ENCODE peak calls at places on chromosomes 2 and 18, in four cellular contexts. One of them, this sample, is unnamed.

GRCh38 chr2:107174126-107174525 is 288.2 kb upstream of the ST6GAL2 start:
- DNase-seq in HepG2: no peak
- DNase-seq in GM12878: no peak
- DNase-seq in K562: no peak
- DNase-seq in this sample: no peak

GRCh38 chr18:63366270-63366990 is 576 bp downstream of the KDSR start:
- DNase-seq in K562: peak
- DNase-seq in GM12878: no peak
- DNase-seq in HepG2: peak
- DNase-seq in this sample: peak

GRCh38 chr18:79644006-79644665 is 35.5 kb upstream of the CTDP1 start:
- DNase-seq in HepG2: peak
- DNase-seq in K562: peak
- DNase-seq in GM12878: peak
- DNase-seq in this sample: peak

GRCh38 chr2:10949835-10950234 is 38.1 kb downstream of the KCNF1 start:
- DNase-seq in GM12878: no peak
- DNase-seq in HepG2: no peak
- DNase-seq in K562: no peak
- DNase-seq in this sample: no peak

GRCh38 chr2:152200101-152200500 is 24.5 kb upstream of the STAM2 start:
- DNase-seq in GM12878: no peak
- DNase-seq in HepG2: no peak
- DNase-seq in K562: no peak
- DNase-seq in this sample: no peak

GRCh38 chr2:135797497-135798274 is 39.3 kb downstream of the LCT start:
- DNase-seq in GM12878: peak
- DNase-seq in HepG2: peak
- DNase-seq in K562: peak
- DNase-seq in this sample: peak

GRCh38 chr2:178258916-178259315 is 64.6 kb downstream of the OSBPL6 start:
- DNase-seq in K562: no peak
- DNase-seq in HepG2: no peak
- DNase-seq in GM12878: no peak
- DNase-seq in this sample: no peak

GRCh38 chr2:2187196-2187595 is 143.9 kb downstream of the MYT1L start:
- DNase-seq in K562: no peak
- DNase-seq in HepG2: no peak
- DNase-seq in GM12878: no peak
- DNase-seq in this sample: no peak

GRCh38 chr18:41073372-41073954 is 881.6 kb upstream of the PIK3C3 start:
- DNase-seq in GM12878: no peak
- DNase-seq in K562: no peak
- DNase-seq in HepG2: no peak
- DNase-seq in this sample: no peak

GRCh38 chr2:101892377-101892776 is 99.4 kb upstream of the IL1R2 start:
- DNase-seq in K562: no peak
- DNase-seq in GM12878: peak
- DNase-seq in HepG2: no peak
- DNase-seq in this sample: no peak

GRCh38 chr2:232483923-232484627 is 3.6 kb downstream of the ECEL1 start:
- DNase-seq in K562: no peak
- DNase-seq in HepG2: no peak
- DNase-seq in GM12878: no peak
- DNase-seq in this sample: no peak

GRCh38 chr2:202023198-202023903 is 10.3 kb upstream of the FZD7 start:
- DNase-seq in HepG2: no peak
- DNase-seq in K562: no peak
- DNase-seq in GM12878: no peak
- DNase-seq in this sample: no peak

GRCh38 chr18:21897811-21898210 is 157.2 kb downstream of the MIB1 start:
- DNase-seq in K562: peak
- DNase-seq in GM12878: no peak
- DNase-seq in HepG2: peak
- DNase-seq in this sample: peak

DNA sequence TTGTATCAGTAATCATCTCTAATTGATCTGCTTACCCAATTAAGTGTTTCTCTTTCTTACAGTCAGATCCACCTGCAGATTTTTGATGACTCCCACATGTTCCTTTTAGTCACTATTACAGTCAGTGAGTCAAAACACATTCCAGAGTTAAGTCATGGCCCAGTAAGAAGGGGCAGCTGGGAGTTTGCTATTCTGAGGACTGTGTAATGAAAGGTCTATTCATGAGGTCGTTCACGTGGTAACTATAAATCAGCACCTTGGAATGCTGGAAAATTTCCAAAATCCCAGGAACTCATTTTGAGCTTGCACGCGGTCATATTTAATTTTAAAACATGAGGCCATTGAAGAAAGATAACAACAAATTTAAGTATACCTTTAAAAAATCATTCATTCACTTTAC is 252.5 kb downstream of the XIRP2 start:
- DNase-seq in K562: no peak
- DNase-seq in HepG2: peak
- DNase-seq in GM12878: no peak
- DNase-seq in this sample: peak
- TF ChIP-seq REST in K562: no peak
- TF ChIP-seq REST in HepG2: no peak
- TF ChIP-seq REST in GM12878: no peak
- TF ChIP-seq REST in this sample: no peak

GRCh38 chr2:213018340-213018901 is 133.0 kb downstream of the IKZF2 start:
- DNase-seq in K562: no peak
- DNase-seq in HepG2: no peak
- DNase-seq in GM12878: no peak
- DNase-seq in this sample: no peak
- TF ChIP-seq POLR2A in K562: no peak
- TF ChIP-seq POLR2A in HepG2: no peak
- TF ChIP-seq POLR2A in GM12878: no peak
- TF ChIP-seq POLR2A in this sample: no peak

GRCh38 chr2:182897137-182897536 is 30.7 kb upstream of the FRZB start:
- DNase-seq in HepG2: no peak
- DNase-seq in GM12878: no peak
- DNase-seq in K562: no peak
- DNase-seq in this sample: no peak
- TF ChIP-seq POLR2AphosphoS2 in HepG2: no peak
- TF ChIP-seq POLR2AphosphoS2 in GM12878: no peak
- TF ChIP-seq POLR2AphosphoS2 in K562: no peak
- TF ChIP-seq POLR2AphosphoS2 in this sample: no peak

GRCh38 chr2:234334146-234334545 is 162.7 kb downstream of the ARL4C start:
- DNase-seq in HepG2: no peak
- DNase-seq in GM12878: no peak
- DNase-seq in K562: no peak
- DNase-seq in this sample: no peak

GRCh38 chr2:234333168-234334130 is 163.4 kb downstream of the ARL4C start:
- DNase-seq in HepG2: no peak
- DNase-seq in GM12878: no peak
- DNase-seq in K562: no peak
- DNase-seq in this sample: no peak

GRCh38 chr2:234331966-234332365 is 164.9 kb downstream of the ARL4C start:
- DNase-seq in GM12878: no peak
- DNase-seq in HepG2: no peak
- DNase-seq in K562: no peak
- DNase-seq in this sample: no peak

GRCh38 chr2:234339016-234339415 is 157.9 kb downstream of the ARL4C start:
- DNase-seq in HepG2: no peak
- DNase-seq in K562: no peak
- DNase-seq in GM12878: no peak
- DNase-seq in this sample: no peak

DNA sequence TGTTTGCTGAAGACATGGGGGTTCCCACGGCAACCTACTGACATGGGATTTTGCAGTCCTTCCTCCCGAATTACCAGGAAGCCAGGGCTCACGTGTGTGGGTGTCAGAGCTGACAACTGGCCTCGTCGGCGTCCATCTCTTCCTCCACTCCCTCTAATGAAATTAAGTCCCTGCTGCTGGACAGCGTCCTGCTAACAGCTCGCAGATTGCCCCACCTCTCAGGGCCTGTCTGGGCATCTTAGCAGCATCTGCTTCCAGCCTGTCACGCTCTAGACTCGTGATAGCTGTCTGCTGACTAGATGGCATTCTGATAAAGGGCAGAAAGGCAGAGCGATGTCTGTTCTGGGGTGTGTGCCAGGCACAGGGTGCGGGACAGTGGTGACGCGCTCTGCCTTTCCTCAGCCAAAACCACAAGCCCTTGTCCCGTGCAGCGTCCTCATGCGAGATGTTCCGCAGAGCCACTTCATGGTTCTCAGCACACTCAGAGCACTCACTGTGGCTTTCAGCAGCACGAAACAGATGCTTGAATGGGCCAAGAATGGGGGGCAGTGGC is 161.1 kb downstream of the ARL4C start:
- DNase-seq in HepG2: no peak
- DNase-seq in GM12878: no peak
- DNase-seq in K562: no peak
- DNase-seq in this sample: peak
- TF ChIP-seq REST in HepG2: no peak
- TF ChIP-seq REST in GM12878: no peak
- TF ChIP-seq REST in K562: no peak
- TF ChIP-seq REST in this sample: peak

GRCh38 chr2:86035883-86036789 is 69.5 kb downstream of the POLR1A start:
- DNase-seq in GM12878: peak
- DNase-seq in K562: no peak
- DNase-seq in HepG2: no peak
- DNase-seq in this sample: no peak
- TF ChIP-seq POLR2A in GM12878: peak
- TF ChIP-seq POLR2A in K562: no peak
- TF ChIP-seq POLR2A in HepG2: no peak
- TF ChIP-seq POLR2A in this sample: no peak

DNA sequence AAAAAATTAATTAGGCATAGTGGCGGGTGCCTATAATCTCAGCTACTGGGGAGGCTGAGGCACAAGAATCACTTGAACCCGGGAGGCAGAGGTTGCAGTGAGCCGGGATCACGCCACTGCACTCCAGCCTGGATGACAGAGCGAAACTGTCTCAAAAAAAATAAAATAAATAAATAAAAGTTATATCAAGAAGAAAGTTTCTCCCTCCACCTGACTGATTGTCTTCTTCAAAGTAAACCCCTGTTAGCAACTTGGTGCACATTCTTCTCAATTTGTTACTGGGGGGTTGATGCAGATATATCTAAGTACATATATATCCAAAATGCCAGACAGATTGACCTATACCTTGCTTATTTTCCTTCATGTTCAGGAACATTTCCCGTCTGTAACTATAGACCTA is 5.2 kb upstream of the MYCN start:
- DNase-seq in HepG2: no peak
- DNase-seq in K562: no peak
- DNase-seq in GM12878: no peak
- DNase-seq in this sample: no peak
- TF ChIP-seq POLR2AphosphoS2 in HepG2: no peak
- TF ChIP-seq POLR2AphosphoS2 in K562: no peak
- TF ChIP-seq POLR2AphosphoS2 in GM12878: no peak
- TF ChIP-seq POLR2AphosphoS2 in this sample: no peak

GRCh38 chr2:205462681-205463345 is 219.5 kb upstream of the NRP2 start:
- DNase-seq in GM12878: no peak
- DNase-seq in K562: no peak
- DNase-seq in HepG2: no peak
- DNase-seq in this sample: no peak

GRCh38 chr2:205463626-205464025 is 218.7 kb upstream of the NRP2 start:
- DNase-seq in GM12878: no peak
- DNase-seq in K562: no peak
- DNase-seq in HepG2: no peak
- DNase-seq in this sample: no peak

GRCh38 chr2:205460217-205460616 is 222.1 kb upstream of the NRP2 start:
- DNase-seq in K562: no peak
- DNase-seq in GM12878: no peak
- DNase-seq in HepG2: no peak
- DNase-seq in this sample: no peak

GRCh38 chr2:205461169-205461568 is 221.1 kb upstream of the NRP2 start:
- DNase-seq in K562: no peak
- DNase-seq in HepG2: no peak
- DNase-seq in GM12878: no peak
- DNase-seq in this sample: no peak

GRCh38 chr2:205461678-205462665 is 220.3 kb upstream of the NRP2 start:
- DNase-seq in HepG2: no peak
- DNase-seq in GM12878: no peak
- DNase-seq in K562: no peak
- DNase-seq in this sample: no peak
- TF ChIP-seq REST in HepG2: no peak
- TF ChIP-seq REST in GM12878: no peak
- TF ChIP-seq REST in K562: no peak
- TF ChIP-seq REST in this sample: no peak

This sample was measured in A549.